ENCODE peak calls at places on chromosome 17, in ten cellular contexts. Z is anterior cingulate cortex; P is stimulated activated CD4-positive, alpha-beta T cell treated with anti-CD3 and anti-CD28 coated beads, Interleukin-4, amount 100 ng/mL, for 1 hour; U is cardiac fibroblast; A is lower leg skin; S is AG10803; Y is AG08396; R is mesendoderm; J is HS-27A; O is GM23248. L is an unnamed sample.

GRCh38 chr17:48724241-48725004 is 1.4 kb downstream of the PRAC2 start:
- DNase-seq in Z (peak; percentile 44), P (peak; percentile 81), U (peak; percentile 81), A (peak; percentile 97), S (peak; percentile 72), Y (peak; percentile 76), R (peak; percentile 75), J (peak; percentile 11), O (peak; percentile 89), L (peak; percentile 52)

GRCh38 chr17:6427284-6427781 is 7.6 kb downstream of the AIPL1 start:
- DNase-seq in Z (no peak), P (no peak), U (peak; percentile 16), A (no peak), S (peak; percentile 42), Y (peak; percentile 59), R (no peak), J (no peak), O (peak; percentile 64), L (peak; percentile 5)

GRCh38 chr17:83105512-83105911 is 26.1 kb downstream of the METRNL start:
- DNase-seq in Z (no peak), P (no peak), U (no peak), A (no peak), S (no peak), Y (no peak), R (no peak), J (no peak), O (peak; percentile 58), L (no peak)

GRCh38 chr17:75684924-75685323 is 17.8 kb downstream of the SAP30BP start:
- DNase-seq in Z (no peak), P (no peak), U (peak; percentile 48), A (no peak), S (peak; percentile 82), Y (no peak), R (no peak), J (no peak), O (peak; percentile 83), L (no peak)

GRCh38 chr17:82751171-82751570 is 694 bp upstream of the TBCD start:
- DNase-seq in Z (no peak), P (no peak), U (peak; percentile 12), A (no peak), S (no peak), Y (no peak), R (peak; percentile 49), J (no peak), O (no peak), L (no peak)

GRCh38 chr17:16981928-16982327 is 10.0 kb upstream of the TNFRSF13B start:
- DNase-seq in Z (no peak), P (no peak), U (no peak), A (peak; percentile 72), S (no peak), Y (no peak), R (no peak), J (no peak), O (no peak), L (no peak)

GRCh38 chr17:74334393-74335039 is 8.5 kb downstream of the KIF19 start:
- DNase-seq in Z (no peak), P (no peak), U (peak; percentile 9), A (no peak), S (no peak), Y (no peak), R (peak; percentile 51), J (no peak), O (peak; percentile 19), L (no peak)

GRCh38 chr17:29723283-29724047 is 100.8 kb upstream of the CORO6 start:
- DNase-seq in Z (no peak), P (no peak), U (no peak), A (no peak), S (no peak), Y (no peak), R (no peak), J (no peak), O (no peak), L (peak; percentile 77)

GRCh38 chr17:77728022-77728671 is 230.4 kb upstream of the TNRC6C start:
- DNase-seq in Z (no peak), P (no peak), U (peak; percentile 14), A (peak; percentile 76), S (peak; percentile 80), Y (peak; percentile 8), R (peak; percentile 71), J (no peak), O (peak; percentile 33), L (no peak)

GRCh38 chr17:65438708-65439294 is 122.6 kb downstream of the AXIN2 start:
- DNase-seq in Z (no peak), P (no peak), U (peak; percentile 52), A (no peak), S (peak; percentile 20), Y (peak; percentile 18), R (peak; percentile 70), J (no peak), O (peak; percentile 33), L (no peak)

GRCh38 chr17:83199500-83200201 is 120.2 kb downstream of the METRNL start:
- DNase-seq in Z (no peak), P (peak; percentile 45), U (peak; percentile 81), A (peak; percentile 89), S (peak; percentile 83), Y (no peak), R (no peak), J (no peak), O (peak; percentile 91), L (peak; percentile 97)

GRCh38 chr17:43881758-43882505 is 25.4 kb downstream of the MPP2 start:
- DNase-seq in Z (no peak), P (no peak), U (no peak), A (no peak), S (no peak), Y (no peak), R (no peak), J (no peak), O (no peak), L (no peak)

GRCh38 chr17:17841620-17842025 is 4.8 kb upstream of the SREBF1 start:
- DNase-seq in Z (no peak), P (no peak), U (no peak), A (no peak), S (no peak), Y (peak; percentile 15), R (peak; percentile 48), J (no peak), O (no peak), L (no peak)

GRCh38 chr17:72667096-72668063 is 425.1 kb downstream of the SLC39A11 start:
- DNase-seq in Z (no peak), P (no peak), U (no peak), A (no peak), S (no peak), Y (no peak), R (no peak), J (no peak), O (no peak), L (no peak)

GRCh38 chr17:36463916-36464764 is 22.3 kb upstream of the ZNHIT3 start:
- DNase-seq in Z (no peak), P (peak; percentile 59), U (peak; percentile 84), A (peak; percentile 84), S (peak; percentile 72), Y (peak; percentile 96), R (peak; percentile 97), J (no peak), O (peak; percentile 95), L (no peak)

GRCh38 chr17:9725575-9725974 is 65.8 kb downstream of the DHRS7C start:
- DNase-seq in Z (peak; percentile 4), P (no peak), U (no peak), A (peak; percentile 48), S (no peak), Y (no peak), R (no peak), J (no peak), O (peak; percentile 14), L (no peak)

GRCh38 chr17:50034504-50035364 is 21.2 kb upstream of the ITGA3 start:
- DNase-seq in Z (no peak), P (no peak), U (no peak), A (peak; percentile 61), S (no peak), Y (no peak), R (peak; percentile 29), J (no peak), O (no peak), L (no peak)

GRCh38 chr17:32741381-32741780 is 135.5 kb downstream of the MYO1D start:
- DNase-seq in Z (no peak), P (no peak), U (peak; percentile 56), A (no peak), S (peak; percentile 59), Y (no peak), R (no peak), J (no peak), O (peak; percentile 72), L (no peak)

GRCh38 chr17:53186004-53186403 is 636.7 kb upstream of the KIF2B start:
- DNase-seq in Z (no peak), P (no peak), U (no peak), A (no peak), S (no peak), Y (no peak), R (peak; percentile 11), J (no peak), O (no peak), L (no peak)

GRCh38 chr17:80030730-80031410 is 4.8 kb downstream of the TBC1D16 start:
- DNase-seq in Z (no peak), P (no peak), U (no peak), A (no peak), S (no peak), Y (no peak), R (no peak), J (no peak), O (no peak), L (no peak)

L was measured in AML-193.